ENCODE peak calls at places on chromosomes 4 and X, in eight cellular contexts. F is AG10803, Y is lower lobe of right lung, O is astrocyte of the cerebellum, A is dorsolateral prefrontal cortex, X is choroid plexus epithelial cell, B is bronchial epithelial cell, L is ascending aorta. H is an unnamed sample.
A peak's percentile ranks its signal among the peaks of the same experiment; 100 is the strongest.

GRCh38 chr4:109729155-109729562 is 711 bp downstream of the PLA2G12A start:
- DNase-seq in F (no peak), Y (no peak), O (no peak), A (no peak), X (peak; percentile 40), B (peak; percentile 26), L (no peak), H (no peak)

GRCh38 chrX:100648601-100649417 is 4.8 kb downstream of the SRPX2 start:
- DNase-seq in F (peak; percentile 84), Y (no peak), O (peak; percentile 43), A (no peak), X (peak; percentile 95), B (peak; percentile 54), L (no peak), H (no peak)

GRCh38 chr4:149706942-149707341 is 108.7 kb downstream of the IQCM start:
- DNase-seq in F (peak; percentile 51), Y (no peak), O (no peak), A (no peak), X (peak; percentile 28), B (peak; percentile 32), L (no peak), H (no peak)

GRCh38 chrX:114959729-114960128 is 57.7 kb downstream of the IL13RA2 start:
- DNase-seq in F (peak; percentile 23), Y (no peak), O (no peak), A (no peak), X (peak; percentile 43), B (peak; percentile 25), L (no peak), H (no peak)

GRCh38 chr4:121800961-121801714 is at the start of gene EXOSC9:
- DNase-seq in F (peak; percentile 95), Y (peak; percentile 94), O (peak; percentile 92), A (peak; percentile 86), X (peak; percentile 96), B (peak; percentile 83), L (peak; percentile 59), H (peak; percentile 90)

GRCh38 chrX:151754641-151755215 is 20.2 kb downstream of the CNGA2 start:
- DNase-seq in F (no peak), Y (no peak), O (peak; percentile 32), A (no peak), X (peak; percentile 55), B (peak; percentile 64), L (no peak), H (no peak)

GRCh38 chr4:162349395-162349794 is 185.6 kb upstream of the FSTL5 start:
- DNase-seq in F (no peak), Y (no peak), O (no peak), A (no peak), X (no peak), B (no peak), L (no peak), H (no peak)

GRCh38 chr4:184328022-184328736 is 110.5 kb upstream of the ENPP6 start:
- DNase-seq in F (no peak), Y (no peak), O (no peak), A (no peak), X (no peak), B (peak; percentile 99), L (no peak), H (peak; percentile 76)

GRCh38 chr4:91448668-91449330 is 855.0 kb upstream of the GRID2 start:
- DNase-seq in F (no peak), Y (no peak), O (peak; percentile 72), A (no peak), X (peak; percentile 50), B (peak; percentile 99), L (no peak), H (no peak)

GRCh38 chrX:18833071-18833731 is 125.8 kb downstream of the PPEF1 start:
- DNase-seq in F (peak; percentile 20), Y (no peak), O (no peak), A (peak; percentile 6), X (peak; percentile 12), B (no peak), L (peak; percentile 11), H (no peak)

GRCh38 chrX:101029665-101030064 is 22.2 kb downstream of the TRMT2B start:
- DNase-seq in F (no peak), Y (no peak), O (no peak), A (no peak), X (no peak), B (no peak), L (no peak), H (no peak)

GRCh38 chr4:146210890-146211289 is 3.4 kb upstream of the REELD1 start:
- DNase-seq in F (no peak), Y (no peak), O (no peak), A (no peak), X (no peak), B (no peak), L (no peak), H (no peak)

GRCh38 chrX:40173662-40174593 is 76.2 kb upstream of the BCOR start:
- DNase-seq in F (no peak), Y (peak; percentile 76), O (no peak), A (no peak), X (peak; percentile 42), B (no peak), L (no peak), H (peak; percentile 59)

GRCh38 chrX:30910124-30910860 is 21.2 kb upstream of the TAB3 start:
- DNase-seq in F (peak; percentile 37), Y (no peak), O (peak; percentile 51), A (no peak), X (peak; percentile 40), B (no peak), L (no peak), H (no peak)

GRCh38 chrX:40074959-40075332 is 22.8 kb downstream of the BCOR start:
- DNase-seq in F (no peak), Y (no peak), O (no peak), A (no peak), X (no peak), B (no peak), L (no peak), H (no peak)

GRCh38 chrX:119516157-119516702 is 48.0 kb downstream of the SLC25A5 start:
- DNase-seq in F (peak; percentile 64), Y (no peak), O (peak; percentile 36), A (no peak), X (peak; percentile 82), B (peak; percentile 44), L (no peak), H (peak; percentile 33)

GRCh38 chr4:104967034-104967401 is 179.7 kb upstream of the TET2 start:
- DNase-seq in F (no peak), Y (no peak), O (no peak), A (no peak), X (no peak), B (peak; percentile 78), L (no peak), H (no peak)

GRCh38 chr4:139956436-139957107 is 197.4 kb downstream of the MAML3 start:
- DNase-seq in F (no peak), Y (no peak), O (no peak), A (no peak), X (no peak), B (no peak), L (no peak), H (no peak)
- H3K4me3 ChIP-seq in F (no peak overlapping the region), Y (no peak overlapping the region), O (no peak overlapping the region), A (no peak overlapping the region), X (no peak overlapping the region), B (no peak overlapping the region), L (peak overlapping the region; percentile 34), H (no peak overlapping the region)

GRCh38 chrX:15564981-15565579 is 35.7 kb downstream of the ACE2 start:
- DNase-seq in F (peak; percentile 51), Y (peak; percentile 73), O (peak; percentile 27), A (peak; percentile 14), X (peak; percentile 70), B (peak; percentile 76), L (no peak), H (no peak)
- TF ChIP-seq CTCF in F (peak; percentile 49), Y (peak; percentile 56), O (peak; percentile 65), A (peak; percentile 61), X (peak; percentile 76), B (peak; percentile 74), L (peak; percentile 43), H (peak; percentile 71)

GRCh38 chr4:142404191-142404611 is 441.9 kb downstream of the INPP4B start:
- DNase-seq in F (peak; percentile 70), Y (no peak), O (no peak), A (no peak), X (peak; percentile 77), B (peak; percentile 85), L (no peak), H (no peak)
- H3K4me3 ChIP-seq in F (peak overlapping the region; percentile 59), Y (peak overlapping the region; percentile 53), O (peak overlapping the region; percentile 48), A (peak overlapping the region; percentile 55), X (peak overlapping the region; percentile 68), B (peak overlapping the region; percentile 46), L (peak overlapping the region; percentile 73), H (peak overlapping the region; percentile 54)

GRCh38 chr4:114109776-114110175 is 130.3 kb upstream of the ARSJ start:
- DNase-seq in F (peak; percentile 3), Y (no peak), O (no peak), A (no peak), X (no peak), B (peak; percentile 36), L (no peak), H (no peak)

GRCh38 chr4:114103908-114104307 is 124.5 kb upstream of the ARSJ start:
- DNase-seq in F (no peak), Y (no peak), O (no peak), A (no peak), X (no peak), B (no peak), L (no peak), H (no peak)

DNA sequence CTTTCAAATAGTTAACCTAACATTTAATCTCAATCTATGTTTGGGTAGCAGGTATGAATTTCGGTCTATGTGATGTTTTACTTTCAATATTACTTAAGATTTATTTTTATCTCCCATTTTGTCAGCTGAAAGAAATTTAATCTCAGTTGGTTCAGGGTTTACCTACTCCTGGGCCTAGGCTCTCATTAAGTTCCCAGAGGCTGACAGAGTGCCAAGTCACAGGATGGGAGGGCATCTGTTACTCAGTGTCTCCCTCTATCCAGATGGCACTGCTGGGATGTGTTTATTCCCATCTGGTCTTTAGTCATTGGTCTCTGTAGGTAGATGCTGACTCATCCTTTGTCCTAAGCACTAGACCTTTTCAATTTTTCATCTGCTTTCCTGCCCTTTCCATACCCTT is 129.4 kb upstream of the ARSJ start:
- DNase-seq in F (peak; percentile 19), Y (no peak), O (no peak), A (no peak), X (peak; percentile 34), B (peak; percentile 86), L (no peak), H (no peak)
- TF ChIP-seq CTCF in F (no peak), Y (no peak), O (no peak), A (no peak), X (no peak), B (peak; percentile 9), L (no peak), H (no peak)

GRCh38 chr4:123649248-123649643 is 252.7 kb downstream of the SPRY1 start:
- DNase-seq in F (no peak), Y (no peak), O (no peak), A (no peak), X (peak; percentile 9), B (no peak), L (no peak), H (peak; percentile 29)
- H3K4me3 ChIP-seq in F (no peak overlapping the region), Y (no peak overlapping the region), O (no peak overlapping the region), A (no peak overlapping the region), X (no peak overlapping the region), B (no peak overlapping the region), L (peak overlapping the region; percentile 7), H (no peak overlapping the region)